ENCODE peak calls at places on chromosomes 4 and X, in nine cellular contexts. O, P, M, T, Y, H, F, B and N are unnamed samples.

GRCh38 chr4:80471701-80472100 is 136.2 kb downstream of the CFAP299 start:
- DNase-seq in O (peak; percentile 63), P (no peak), M (peak; percentile 47), T (peak; percentile 44), Y (peak; percentile 58), H (no peak), F (peak; percentile 69), B (no peak), N (no peak)

GRCh38 chrX:110012818-110013484 is 10.0 kb downstream of the TMEM164 start:
- DNase-seq in O (no peak), P (no peak), M (peak; percentile 52), T (no peak), Y (no peak), H (no peak), F (no peak), B (no peak), N (no peak)

GRCh38 chrX:100090931-100091330 is 319.1 kb downstream of the PCDH19 start:
- DNase-seq in O (no peak), P (no peak), M (no peak), T (no peak), Y (no peak), H (no peak), F (no peak), B (no peak), N (no peak)

GRCh38 chr4:26820346-26820745 is 40.3 kb upstream of the STIM2 start:
- DNase-seq in O (no peak), P (no peak), M (no peak), T (no peak), Y (no peak), H (no peak), F (no peak), B (no peak), N (no peak)

GRCh38 chr4:144507309-144508101 is 138.5 kb upstream of the HHIP start:
- DNase-seq in O (no peak), P (no peak), M (no peak), T (no peak), Y (no peak), H (no peak), F (no peak), B (no peak), N (no peak)

GRCh38 chr4:139823345-139823744 is 157.7 kb downstream of the MGST2 start:
- DNase-seq in O (no peak), P (no peak), M (no peak), T (no peak), Y (no peak), H (no peak), F (no peak), B (no peak), N (no peak)

GRCh38 chr4:107994894-107995293 is 5.2 kb downstream of the HADH start:
- DNase-seq in O (no peak), P (no peak), M (no peak), T (no peak), Y (no peak), H (no peak), F (no peak), B (no peak), N (no peak)

GRCh38 chrX:54564942-54565341 is 34.9 kb downstream of the GNL3L start:
- DNase-seq in O (no peak), P (no peak), M (no peak), T (no peak), Y (no peak), H (no peak), F (no peak), B (no peak), N (no peak)

GRCh38 chr4:61493041-61493440 is 292.9 kb downstream of the ADGRL3 start:
- DNase-seq in O (no peak), P (no peak), M (no peak), T (no peak), Y (no peak), H (no peak), F (no peak), B (no peak), N (no peak)

GRCh38 chr4:1210971-1211370 is 38.0 kb downstream of the CTBP1 start:
- DNase-seq in O (peak; percentile 47), P (peak; percentile 53), M (no peak), T (no peak), Y (no peak), H (peak; percentile 18), F (peak; percentile 58), B (no peak), N (no peak)

GRCh38 chrX:154369453-154370299 is 4.8 kb downstream of the FLNA start:
- DNase-seq in O (peak; percentile 83), P (peak; percentile 81), M (peak; percentile 62), T (peak; percentile 84), Y (peak; percentile 89), H (peak; percentile 77), F (peak; percentile 86), B (peak; percentile 83), N (no peak)

GRCh38 chr4:151251922-151252321 is 25.0 kb upstream of the PRSS48 start:
- DNase-seq in O (no peak), P (no peak), M (no peak), T (no peak), Y (no peak), H (no peak), F (no peak), B (no peak), N (no peak)

DNA sequence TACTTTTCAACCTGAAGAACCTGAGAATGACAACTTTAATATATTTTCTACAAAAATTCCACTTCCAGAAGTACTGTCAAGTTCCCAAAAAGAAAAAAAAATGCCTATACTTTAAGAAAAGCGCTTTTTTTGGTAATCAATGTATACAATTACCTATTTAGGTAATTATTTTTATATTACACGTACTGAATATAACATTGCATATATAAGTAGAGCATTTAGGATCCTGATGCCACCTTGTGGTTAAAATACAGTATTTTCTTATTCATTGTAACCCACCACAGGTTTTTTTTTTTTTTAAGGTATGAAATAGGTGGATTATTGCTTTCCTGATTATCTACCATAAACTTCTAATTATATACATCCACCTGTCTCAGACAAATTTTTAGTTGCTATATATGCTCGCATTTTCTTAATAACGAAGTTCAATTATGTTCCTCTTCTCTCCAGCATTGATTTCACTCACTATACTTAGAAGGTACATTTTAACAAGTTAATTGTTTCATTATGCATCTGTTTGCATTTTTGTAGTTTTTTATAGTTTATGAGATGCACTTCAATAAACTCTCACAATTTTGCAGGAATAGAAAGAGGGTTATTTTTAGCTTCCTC is 5.2 kb downstream of the MAP9 start:
- DNase-seq in O (no peak), P (no peak), M (no peak), T (peak; percentile 33), Y (peak; percentile 40), H (no peak), F (no peak), B (peak; percentile 35), N (no peak)
- TF ChIP-seq CTCF in O (peak; percentile 44), P (peak; percentile 36), M (peak; percentile 53), T (peak; percentile 49), Y (peak; percentile 75), H (peak; percentile 10), F (peak; percentile 49), B (peak; percentile 76), N (peak; percentile 70)

DNA sequence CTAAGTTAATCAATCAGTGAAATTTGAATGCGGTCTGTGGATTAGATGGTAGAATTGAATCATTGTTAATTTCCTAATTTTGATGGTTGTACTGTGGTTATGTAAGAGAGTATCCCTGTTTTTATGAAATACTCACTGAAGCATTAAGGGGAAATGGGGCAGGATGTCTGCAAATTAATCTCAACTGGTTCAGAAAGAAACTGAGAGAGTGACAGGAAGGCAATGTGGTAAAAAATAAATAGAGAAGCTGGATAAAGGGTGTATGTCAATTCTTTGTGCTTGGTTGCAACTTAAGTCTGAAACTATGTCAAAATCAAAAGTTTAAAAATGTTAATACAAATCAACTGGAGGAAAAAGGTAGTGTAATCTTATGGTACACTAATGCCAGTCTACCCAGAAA is 83.0 kb downstream of the DLG3 start:
- DNase-seq in O (no peak), P (no peak), M (no peak), T (no peak), Y (no peak), H (no peak), F (no peak), B (no peak), N (no peak)
- H3K27ac ChIP-seq in O (no peak overlapping the region), P (no peak overlapping the region), M (no peak overlapping the region), T (no peak overlapping the region), Y (no peak overlapping the region), H (no peak overlapping the region), F (no peak overlapping the region), B (no peak overlapping the region), N (no peak overlapping the region)

GRCh38 chrX:68697465-68698125 is 50.1 kb downstream of the STARD8 start:
- DNase-seq in O (no peak), P (no peak), M (no peak), T (no peak), Y (no peak), H (no peak), F (no peak), B (no peak), N (no peak)
- H3K9me3 ChIP-seq in O (no peaks in the 10 kb centered on the region), P (no peaks in the 10 kb centered on the region), M (no peaks in the 10 kb centered on the region), T (no peaks in the 10 kb centered on the region), Y (no peaks in the 10 kb centered on the region), H (no peaks in the 10 kb centered on the region), F (no peaks in the 10 kb centered on the region), B (no peaks in the 10 kb centered on the region), N (no peaks in the 10 kb centered on the region)

GRCh38 chr4:120843840-120844527 is 78.5 kb downstream of the PRDM5 start:
- DNase-seq in O (peak; percentile 50), P (peak; percentile 38), M (peak; percentile 11), T (peak; percentile 70), Y (peak; percentile 33), H (peak; percentile 21), F (peak; percentile 72), B (peak; percentile 42), N (no peak)
- TF ChIP-seq CTCF in O (peak; percentile 44), P (no peak), M (no peak), T (peak; percentile 21), Y (peak; percentile 48), H (no peak), F (peak; percentile 43), B (peak; percentile 41), N (no peak)

GRCh38 chr4:184934961-184935360 is 83.3 kb upstream of the HELT start:
- DNase-seq in O (no peak), P (no peak), M (no peak), T (no peak), Y (no peak), H (no peak), F (no peak), B (no peak), N (no peak)
- H3K27ac ChIP-seq in O (no peak overlapping the region), P (no peak overlapping the region), M (no peak overlapping the region), T (no peak overlapping the region), Y (no peak overlapping the region), H (no peak overlapping the region), F (no peak overlapping the region), B (no peak overlapping the region), N (no peak overlapping the region)

GRCh38 chr4:53696956-53697685 is 105.8 kb upstream of the LNX1 start:
- DNase-seq in O (no peak), P (no peak), M (no peak), T (no peak), Y (no peak), H (no peak), F (no peak), B (no peak), N (no peak)
- H3K9me3 ChIP-seq in O (no peaks in the 10 kb centered on the region), P (no peaks in the 10 kb centered on the region), M (no peaks in the 10 kb centered on the region), T (no peaks in the 10 kb centered on the region), Y (no peaks in the 10 kb centered on the region), H (no peaks in the 10 kb centered on the region), F (no peaks in the 10 kb centered on the region), B (no peaks in the 10 kb centered on the region), N (no peaks in the 10 kb centered on the region)